ENCODE peak calls at places on chromosome 5, in nine cellular contexts. F is epithelial cell of esophagus, Y is neural crest cell, X is astrocyte of the spinal cord, W is colonic mucosa, K is thoracic aorta, E is GM20000, J is AG09319, I is endothelial cell of umbilical vein. A is an unnamed sample.

GRCh38 chr5:124908603-124909451 is 162.4 kb upstream of the ZNF608 start:
- DNase-seq in Y (no peak), X (no peak), W (no peak), F (peak; percentile 93), J (no peak), K (no peak), E (peak; percentile 56), I (peak; percentile 77), A (no peak)

GRCh38 chr5:181236954-181237641 is 6.6 kb downstream of the RACK1 start:
- DNase-seq in W (no peak), I (no peak), X (no peak), F (no peak), K (no peak), Y (no peak), J (no peak), E (no peak), A (no peak)

GRCh38 chr5:23466401-23466886 is 41.0 kb upstream of the PRDM9 start:
- DNase-seq in K (no peak), Y (no peak), J (no peak), W (no peak), I (no peak), F (peak; percentile 98), E (no peak), X (peak; percentile 46), A (no peak)

GRCh38 chr5:17694401-17694800 is 60.1 kb downstream of the TAF11L14 start:
- DNase-seq in X (no peak), J (no peak), K (no peak), I (no peak), W (no peak), Y (no peak), E (no peak), F (peak; percentile 7), A (no peak)

GRCh38 chr5:44048268-44048984 is 340.8 kb downstream of the FGF10 start:
- DNase-seq in E (no peak), F (no peak), Y (no peak), I (no peak), J (peak; percentile 27), X (no peak), W (no peak), K (no peak), A (no peak)

GRCh38 chr5:175329976-175330375 is 114.0 kb downstream of the DRD1 start:
- DNase-seq in I (no peak), F (no peak), E (no peak), X (no peak), J (no peak), Y (no peak), W (no peak), K (no peak), A (no peak)

GRCh38 chr5:174825587-174825986 is 101.2 kb downstream of the MSX2 start:
- DNase-seq in Y (no peak), X (peak; percentile 55), J (peak; percentile 24), I (no peak), K (no peak), W (no peak), F (no peak), E (no peak), A (no peak)

GRCh38 chr5:132480546-132481242 is 9.9 kb downstream of the IRF1 start:
- DNase-seq in K (no peak), I (no peak), W (no peak), Y (no peak), F (no peak), E (no peak), X (no peak), J (no peak), A (no peak)

GRCh38 chr5:84372066-84372700 is 12.5 kb downstream of the EDIL3 start:
- DNase-seq in Y (no peak), W (no peak), I (peak; percentile 61), X (peak; percentile 88), K (no peak), J (no peak), E (no peak), F (no peak), A (no peak)

GRCh38 chr5:81006955-81007636 is 46.9 kb downstream of the RASGRF2 start:
- DNase-seq in W (no peak), Y (no peak), J (no peak), I (no peak), K (no peak), X (no peak), E (no peak), F (no peak), A (no peak)

GRCh38 chr5:136907371-136907770 is 542.0 kb upstream of the TRPC7 start:
- DNase-seq in K (no peak), I (no peak), E (no peak), Y (no peak), X (no peak), F (no peak), W (no peak), J (no peak), A (no peak)

GRCh38 chr5:133393776-133394476 is 218.4 kb downstream of the FSTL4 start:
- DNase-seq in K (no peak), J (no peak), W (peak; percentile 9), X (no peak), I (no peak), E (no peak), Y (no peak), F (no peak), A (no peak)

GRCh38 chr5:143431789-143432188 is 28.3 kb upstream of the NR3C1 start:
- DNase-seq in F (no peak), K (no peak), Y (no peak), J (no peak), X (no peak), E (no peak), W (no peak), I (no peak), A (no peak)

GRCh38 chr5:54534306-54534705 is 16.7 kb downstream of the SNX18 start:
- DNase-seq in K (no peak), J (no peak), Y (no peak), E (no peak), F (no peak), X (no peak), W (no peak), I (no peak), A (no peak)

GRCh38 chr5:17666726-17667235 is 32.5 kb downstream of the TAF11L14 start:
- DNase-seq in I (no peak), E (no peak), Y (no peak), W (no peak), F (no peak), K (no peak), J (no peak), X (no peak), A (no peak)

GRCh38 chr5:142432961-142433360 is 108.1 kb upstream of the SPRY4 start:
- DNase-seq in Y (no peak), E (no peak), X (no peak), F (no peak), I (no peak), J (no peak), K (no peak), W (no peak), A (no peak)

GRCh38 chr5:56152437-56152836 is 80.7 kb downstream of the ANKRD55 start:
- DNase-seq in W (no peak), I (peak; percentile 48), X (no peak), E (peak; percentile 14), K (no peak), F (no peak), J (no peak), Y (no peak), A (no peak)

GRCh38 chr5:170720179-170720578 is 63.3 kb upstream of the GABRP start:
- DNase-seq in E (no peak), X (no peak), F (no peak), J (no peak), I (no peak), W (no peak), Y (no peak), K (no peak), A (no peak)

GRCh38 chr5:65588694-65589093 is 25.6 kb downstream of the PPWD1 start:
- DNase-seq in J (no peak), Y (no peak), X (no peak), E (no peak), W (no peak), I (no peak), F (no peak), K (no peak), A (no peak)
- TF ChIP-seq CTCF in J (no peak), Y (peak; percentile 29), X (peak; percentile 11), E (no peak), W (no peak), I (no peak), F (no peak), K (no peak), A (no peak)

DNA sequence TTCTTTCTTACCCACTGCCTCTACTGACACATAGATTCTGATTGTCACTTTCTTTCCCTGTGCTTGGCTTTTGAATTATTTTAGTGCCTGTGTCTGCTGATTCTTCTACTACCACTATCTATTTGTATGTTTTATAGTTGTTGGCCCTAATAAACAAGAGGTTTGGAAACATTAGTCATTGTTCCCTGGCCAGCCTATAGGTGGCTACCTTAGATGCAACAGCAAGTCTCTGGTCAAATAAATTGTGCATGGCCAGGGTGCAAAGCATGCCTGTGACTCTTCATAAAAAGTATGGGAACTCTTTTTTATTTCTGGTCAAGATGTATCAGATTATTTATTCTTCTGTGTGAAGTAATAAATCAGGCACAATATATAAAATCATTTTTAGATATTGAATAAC is 124.4 kb downstream of the PLK2 start:
- DNase-seq in F (peak; percentile 44), E (no peak), K (no peak), I (no peak), W (no peak), X (no peak), Y (no peak), J (no peak), A (no peak)
- TF ChIP-seq CTCF in F (peak; percentile 50), E (no peak), K (no peak), I (no peak), W (no peak), X (no peak), Y (no peak), J (no peak), A (no peak)

GRCh38 chr5:92945630-92946097 is 635.4 kb downstream of the NR2F1-AS1 start:
- DNase-seq in Y (no peak), I (peak; percentile 56), W (no peak), F (no peak), X (peak; percentile 74), J (no peak), E (no peak), K (no peak), A (no peak)
- TF ChIP-seq CTCF in Y (no peak), I (no peak), W (no peak), F (no peak), X (no peak), J (no peak), E (no peak), K (no peak), A (no peak)

GRCh38 chr5:34657550-34657921 is 1.4 kb downstream of the RAI14 start:
- DNase-seq in Y (peak; percentile 22), F (peak; percentile 38), I (peak; percentile 59), J (no peak), E (peak; percentile 34), X (peak; percentile 50), W (peak; percentile 23), K (no peak), A (peak; percentile 11)

GRCh38 chr5:34659168-34659567 is 3.0 kb downstream of the RAI14 start:
- DNase-seq in J (no peak), I (no peak), F (no peak), K (no peak), Y (no peak), W (no peak), X (no peak), E (no peak), A (no peak)

GRCh38 chr5:34656700-34657549 is 797 bp downstream of the RAI14 start:
- DNase-seq in E (peak; percentile 48), W (peak; percentile 25), J (no peak), F (peak; percentile 40), K (no peak), I (peak; percentile 30), Y (peak; percentile 18), X (no peak), A (peak; percentile 20)

GRCh38 chr5:34656001-34656699 is at the start of gene RAI14:
- DNase-seq in E (peak; percentile 45), F (peak; percentile 83), K (no peak), W (peak; percentile 74), X (peak; percentile 89), I (peak; percentile 93), Y (peak; percentile 58), J (peak; percentile 77), A (peak; percentile 67)

GRCh38 chr5:34658023-34658422 is 1.9 kb downstream of the RAI14 start:
- DNase-seq in Y (no peak), F (peak; percentile 14), X (peak; percentile 61), J (no peak), W (no peak), I (no peak), K (no peak), E (peak; percentile 19), A (no peak)
- TF ChIP-seq CTCF in Y (peak; percentile 31), F (no peak), X (peak; percentile 31), J (peak; percentile 12), W (no peak), I (peak; percentile 17), K (no peak), E (no peak), A (no peak)

A was measured in progenitor cell of endocrine pancreas.